ENCODE peak calls at places on chromosomes 5 and 9, in eight cellular contexts. Q, S, B, Z, X, K, E and T are unnamed samples.

GRCh38 chr5:101942321-101942882 is 353.7 kb downstream of the SLCO4C1 start:
- DNase-seq in K (peak), B (peak), X (peak), E (no peak), Q (peak), S (peak), Z (peak), T (no peak)

GRCh38 chr5:137374110-137374853 is 124.8 kb downstream of the SPOCK1 start:
- DNase-seq in B (no peak), K (no peak), X (no peak), Q (peak), S (no peak), E (no peak), Z (no peak), T (no peak)

GRCh38 chr5:139655727-139656271 is 7.7 kb downstream of the CXXC5 start:
- DNase-seq in X (no peak), S (peak), B (no peak), Z (peak), E (no peak), Q (peak), K (peak), T (peak)

GRCh38 chr5:58458851-58459275 is 1.0 kb downstream of the PLK2 start:
- DNase-seq in S (peak), X (peak), E (peak), K (no peak), Q (peak), Z (peak), B (no peak), T (no peak)

GRCh38 chr5:174724484-174725260 is at the start of gene MSX2:
- DNase-seq in Z (no peak), B (peak), S (peak), E (peak), X (peak), K (peak), Q (peak), T (peak)

GRCh38 chr9:29625292-29625731 is 2052.0 kb upstream of the C9orf72 start:
- DNase-seq in S (no peak), X (no peak), K (peak), E (peak), B (no peak), Z (no peak), Q (peak), T (no peak)

GRCh38 chr9:99112750-99113417 is 8.0 kb downstream of the TGFBR1 start:
- DNase-seq in Q (no peak), Z (no peak), S (no peak), E (no peak), K (no peak), X (no peak), B (no peak), T (no peak)

GRCh38 chr9:33139421-33140228 is 27.5 kb downstream of the B4GALT1 start:
- DNase-seq in E (peak), B (no peak), K (peak), X (no peak), Q (no peak), Z (peak), S (peak), T (peak)

GRCh38 chr5:130871346-130872086 is 293.5 kb downstream of the HINT1 start:
- DNase-seq in X (peak), S (peak), Z (peak), Q (peak), B (peak), E (peak), K (peak), T (peak)

GRCh38 chr5:8864053-8864452 is 681.8 kb downstream of the SEMA5A start:
- DNase-seq in X (peak), B (peak), Q (no peak), Z (no peak), S (peak), E (no peak), K (peak), T (peak)

GRCh38 chr5:172765766-172766286 is 5.2 kb downstream of the DUSP1 start:
- DNase-seq in E (peak), K (peak), Z (no peak), S (peak), X (no peak), Q (no peak), B (no peak), T (peak)

GRCh38 chr5:96017951-96018350 is 56.3 kb upstream of the ELL2 start:
- DNase-seq in B (no peak), S (peak), Z (peak), Q (no peak), X (no peak), K (peak), E (peak), T (peak)

GRCh38 chr9:15018238-15018637 is 108.0 kb upstream of the FREM1 start:
- DNase-seq in E (no peak), S (no peak), Q (no peak), B (peak), Z (no peak), X (no peak), K (no peak), T (no peak)

GRCh38 chr9:98374385-98375051 is 119.1 kb upstream of the TBC1D2 start:
- DNase-seq in E (peak), X (peak), Q (no peak), S (peak), Z (peak), B (peak), K (peak), T (peak)

GRCh38 chr5:110807174-110807573 is 68.4 kb downstream of the SLC25A46 start:
- DNase-seq in K (peak), S (no peak), X (no peak), Z (no peak), Q (no peak), B (no peak), E (no peak), T (peak)

DNA sequence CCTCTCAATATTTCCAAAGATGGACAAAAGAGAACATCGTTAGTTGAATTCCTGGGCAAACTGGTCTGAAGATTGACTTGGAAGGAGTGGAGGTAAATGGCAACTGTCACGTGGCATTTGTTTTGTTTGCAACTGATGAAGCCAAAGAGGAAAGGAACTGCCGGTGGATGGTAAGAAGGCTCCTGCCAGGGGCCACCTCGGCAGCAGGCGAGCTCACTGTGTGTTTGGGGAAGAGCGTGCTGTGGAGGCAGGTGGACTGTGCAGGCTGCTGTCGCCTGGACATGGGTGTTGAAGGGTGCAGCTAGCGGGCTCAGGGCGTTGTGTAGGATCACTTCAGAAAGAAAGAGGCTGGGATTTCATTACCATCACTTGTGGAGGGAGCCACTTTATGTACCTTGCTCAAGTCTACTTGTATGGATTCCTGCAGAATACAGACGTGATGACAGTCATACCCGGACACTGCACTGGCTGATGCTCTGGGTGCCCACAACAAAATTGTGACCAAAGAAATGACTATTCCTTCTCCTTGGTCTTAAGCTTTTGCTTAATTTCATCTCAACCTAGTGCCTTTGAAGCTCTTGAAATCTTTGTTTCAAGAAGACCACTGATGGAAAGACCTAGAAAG is 72.7 kb downstream of the MAP1B start:
- DNase-seq in S (peak), E (no peak), X (peak), Q (no peak), B (no peak), Z (no peak), K (no peak), T (no peak)
- H3K9ac ChIP-seq in S (peak), E (peak), X (no peak), Q (peak), B (no peak), Z (no peak), K (peak), T (peak)

GRCh38 chr5:152185547-152186234 is 219.4 kb downstream of the NMUR2 start:
- DNase-seq in Z (no peak), E (no peak), Q (no peak), K (no peak), S (no peak), B (no peak), X (no peak), T (no peak)
- H3K27ac ChIP-seq in Z (no peak), E (no peak), Q (no peak), K (no peak), S (no peak), B (no peak), X (no peak), T (no peak)

GRCh38 chr5:179803651-179804598 is 2.7 kb downstream of the MGAT4B start:
- DNase-seq in Z (peak), X (peak), Q (no peak), K (peak), S (peak), E (no peak), B (peak), T (peak)
- H3K9ac ChIP-seq in Z (peak), X (no peak), Q (no peak), K (peak), S (peak), E (peak), B (no peak), T (no peak)

GRCh38 chr9:113873926-113874325 is 2.2 kb upstream of the ZNF618 start:
- DNase-seq in K (no peak), S (no peak), X (no peak), E (no peak), Z (no peak), Q (no peak), B (no peak), T (no peak)
- H3K27ac ChIP-seq in K (no peak), S (no peak), X (no peak), E (no peak), Z (no peak), Q (no peak), B (no peak), T (no peak)

GRCh38 chr5:15450949-15451348 is 49.0 kb upstream of the FBXL7 start:
- DNase-seq in E (no peak), Z (no peak), S (no peak), Q (no peak), K (no peak), X (no peak), B (no peak), T (no peak)

GRCh38 chr5:15452030-15452429 is 48.0 kb upstream of the FBXL7 start:
- DNase-seq in K (no peak), Q (no peak), X (no peak), Z (no peak), B (no peak), E (no peak), S (peak), T (no peak)

GRCh38 chr5:15450473-15450872 is 49.5 kb upstream of the FBXL7 start:
- DNase-seq in E (no peak), B (no peak), S (no peak), Q (no peak), Z (no peak), X (no peak), K (no peak), T (no peak)

GRCh38 chr5:15446552-15446951 is 53.4 kb upstream of the FBXL7 start:
- DNase-seq in X (no peak), E (peak), S (peak), Q (no peak), B (no peak), K (no peak), Z (no peak), T (peak)

GRCh38 chr5:15447209-15447608 is 52.8 kb upstream of the FBXL7 start:
- DNase-seq in K (no peak), S (no peak), Z (no peak), X (no peak), Q (no peak), E (no peak), B (no peak), T (no peak)
- H3K9ac ChIP-seq in K (no peak), S (no peak), Z (no peak), X (no peak), Q (no peak), E (no peak), B (no peak), T (no peak)